ENCODE peak calls at places on chromosomes 4 and X, in seven cellular contexts. U is cardiac fibroblast; K is right cardiac atrium; A is upper lobe of left lung; M is BJ; L is Peyer's patch; Z is CD4-positive, CD25-positive, alpha-beta regulatory T cell. T is an unnamed sample.
A peak's percentile ranks its signal among the peaks of the same experiment; 100 is the strongest.

GRCh38 chrX:133444952-133445831 is 29.9 kb upstream of the GPC4 start:
- DNase-seq in M (no peak), K (no peak), L (no peak), Z (no peak), U (no peak), A (no peak), T (no peak)

GRCh38 chr4:6331018-6331417 is 61.4 kb downstream of the WFS1 start:
- DNase-seq in U (peak; percentile 47), L (peak; percentile 56), Z (peak; percentile 49), K (peak; percentile 30), A (no peak), M (no peak), T (no peak)

GRCh38 chr4:19729873-19730735 is 521.6 kb upstream of the SLIT2 start:
- DNase-seq in K (no peak), Z (peak; percentile 2), L (no peak), A (no peak), U (peak; percentile 64), M (no peak), T (no peak)

GRCh38 chr4:129453524-129453923 is 357.6 kb downstream of the C4orf33 start:
- DNase-seq in U (no peak), L (no peak), K (no peak), M (no peak), A (no peak), Z (no peak), T (no peak)

GRCh38 chr4:114019972-114020358 is 40.5 kb upstream of the ARSJ start:
- DNase-seq in L (no peak), K (no peak), M (no peak), U (no peak), A (no peak), Z (no peak), T (no peak)

GRCh38 chr4:112075129-112075753 is 70.0 kb upstream of the FAM241A start:
- DNase-seq in Z (peak; percentile 51), U (peak; percentile 84), M (no peak), L (peak; percentile 55), K (no peak), A (no peak), T (no peak)

GRCh38 chr4:90099795-90100194 is 27.4 kb upstream of the CCSER1 start:
- DNase-seq in U (peak; percentile 1), Z (no peak), A (no peak), M (no peak), L (no peak), K (no peak), T (no peak)

GRCh38 chrX:105126201-105126600 is 94.3 kb downstream of the TEX13A start:
- DNase-seq in A (no peak), Z (no peak), K (no peak), M (no peak), L (no peak), U (peak; percentile 0), T (no peak)

GRCh38 chrX:103774070-103774642 is 2.5 kb upstream of the PLP1 start:
- DNase-seq in M (no peak), K (no peak), U (peak; percentile 73), Z (no peak), L (no peak), A (no peak), T (no peak)

GRCh38 chrX:28498658-28499057 is 88.6 kb upstream of the IL1RAPL1 start:
- DNase-seq in Z (no peak), U (peak; percentile 18), M (no peak), L (no peak), K (no peak), A (no peak), T (no peak)

DNA sequence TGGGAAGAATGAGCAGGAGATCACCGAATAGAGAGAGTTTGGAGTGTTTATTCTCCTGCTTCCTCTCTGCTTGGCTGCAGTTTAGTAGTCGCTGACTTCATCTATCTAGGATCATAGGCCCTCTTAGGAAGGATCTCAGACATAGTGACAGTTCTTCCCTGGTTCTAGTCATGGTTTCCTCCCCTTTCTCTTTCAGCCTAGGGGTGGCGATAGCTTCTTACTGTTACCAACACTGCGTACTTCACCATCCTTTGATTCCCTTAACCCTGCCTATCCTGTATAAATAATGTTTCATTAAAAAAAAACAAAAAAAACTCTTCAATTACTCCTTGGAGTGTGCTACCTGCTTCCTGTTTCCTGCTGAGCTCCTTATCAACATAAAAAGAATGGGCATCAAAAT is 103.8 kb downstream of the DDX53 start:
- DNase-seq in L (no peak), K (no peak), A (no peak), Z (no peak), U (no peak), M (no peak), T (no peak)
- H3K4me3 ChIP-seq in L (no peak overlapping the region), K (no peak overlapping the region), A (no peak overlapping the region), Z (no peak overlapping the region), U (no peak overlapping the region), M (no peak overlapping the region), T (no peak overlapping the region)

GRCh38 chrX:136227948-136228584 is 23.1 kb downstream of the MAP7D3 start:
- DNase-seq in A (no peak), Z (peak; percentile 75), U (no peak), M (no peak), L (no peak), K (no peak), T (no peak)
- H3K4me3 ChIP-seq in A (no peak overlapping the region), Z (no peak overlapping the region), U (no peak overlapping the region), M (no peak overlapping the region), L (no peak overlapping the region), K (no peak overlapping the region), T (no peak overlapping the region)

DNA sequence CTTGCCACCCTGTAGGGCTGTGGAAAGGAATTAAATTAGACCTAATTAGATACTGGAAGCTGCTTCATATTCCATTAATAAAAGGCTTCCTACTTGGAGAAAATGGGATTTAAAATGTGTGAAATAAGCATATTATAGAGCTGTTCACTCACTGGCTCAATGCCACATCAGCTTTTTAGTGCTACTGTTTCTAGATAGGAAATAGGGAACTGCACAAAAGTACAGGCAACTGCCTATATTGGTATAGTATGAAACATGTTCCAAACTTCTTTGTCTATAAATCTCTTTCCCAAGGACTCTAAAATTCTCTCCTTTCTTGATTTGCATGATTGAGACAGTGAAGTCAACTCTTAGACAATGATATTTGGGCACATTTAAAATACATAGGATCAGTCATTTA is 408.0 kb upstream of the AADAT start:
- DNase-seq in Z (no peak), K (no peak), M (no peak), U (no peak), A (no peak), L (no peak), T (no peak)
- H3K4me3 ChIP-seq in Z (no peak overlapping the region), K (no peak overlapping the region), M (no peak overlapping the region), U (no peak overlapping the region), A (no peak overlapping the region), L (no peak overlapping the region), T (no peak overlapping the region)

GRCh38 chrX:129905787-129906580 is at the start of gene UTP14A:
- DNase-seq in A (peak; percentile 79), K (peak; percentile 92), Z (peak; percentile 95), L (peak; percentile 95), U (peak; percentile 91), M (peak; percentile 46), T (peak; percentile 66)

GRCh38 chrX:129908636-129909035 is 2.7 kb downstream of the UTP14A start:
- DNase-seq in M (no peak), A (no peak), K (no peak), L (no peak), Z (no peak), U (no peak), T (no peak)
- H3K4me3 ChIP-seq in M (no peak overlapping the region), A (no peak overlapping the region), K (no peak overlapping the region), L (no peak overlapping the region), Z (no peak overlapping the region), U (no peak overlapping the region), T (no peak overlapping the region)

DNA sequence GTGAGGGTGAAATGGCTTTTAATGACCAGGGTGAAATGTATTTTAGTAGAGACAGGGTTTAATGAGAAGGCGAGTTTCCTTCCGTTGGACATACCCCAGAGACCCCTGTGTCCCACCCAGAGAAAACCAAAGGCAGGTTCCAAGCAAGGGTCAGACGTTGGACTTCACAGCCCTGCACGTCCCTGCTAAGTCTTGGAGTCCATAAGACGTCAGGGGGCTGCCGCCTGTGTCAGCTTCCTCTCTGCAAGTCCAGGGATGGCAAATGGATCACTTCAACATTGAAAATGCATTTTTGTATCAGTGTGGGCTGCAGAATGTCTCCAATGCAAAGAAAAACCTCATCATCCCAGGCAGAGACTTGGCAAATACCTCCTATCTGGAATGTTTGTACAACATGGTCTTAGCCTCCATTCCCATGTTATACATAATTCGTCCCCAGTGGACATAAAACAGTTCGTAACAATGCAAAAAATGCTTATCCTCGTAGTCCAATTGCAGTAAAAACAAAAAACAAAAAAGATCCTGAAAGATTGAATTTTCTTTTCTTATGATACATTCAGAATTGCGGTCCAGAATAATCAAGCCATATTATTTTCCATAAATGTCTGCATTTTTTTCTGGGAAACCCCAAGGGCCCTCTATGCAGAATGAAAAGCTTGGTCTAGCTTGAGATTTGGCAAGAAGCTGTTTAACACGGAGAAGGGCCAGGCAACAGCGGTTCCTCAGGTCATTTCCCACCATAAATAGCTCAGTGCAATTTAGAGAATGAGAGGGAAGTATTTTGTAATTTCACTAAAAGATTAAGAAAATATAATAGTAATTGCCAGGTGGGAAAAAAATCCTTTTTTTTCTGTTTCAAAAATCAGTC is 191.0 kb downstream of the SHOX start:
- DNase-seq in A (no peak), M (no peak), L (no peak), Z (no peak), K (no peak), U (no peak), T (no peak)
- H3K4me3 ChIP-seq in A (no peak overlapping the region), M (no peak overlapping the region), L (no peak overlapping the region), Z (no peak overlapping the region), K (no peak overlapping the region), U (no peak overlapping the region), T (no peak overlapping the region)

GRCh38 chrX:73206366-73206765 is 8.3 kb downstream of the NAP1L2 start:
- DNase-seq in A (no peak), U (no peak), Z (no peak), K (no peak), M (no peak), L (no peak), T (no peak)
- H3K4me3 ChIP-seq in A (no peak overlapping the region), U (no peak overlapping the region), Z (no peak overlapping the region), K (no peak overlapping the region), M (no peak overlapping the region), L (no peak overlapping the region), T (no peak overlapping the region)

DNA sequence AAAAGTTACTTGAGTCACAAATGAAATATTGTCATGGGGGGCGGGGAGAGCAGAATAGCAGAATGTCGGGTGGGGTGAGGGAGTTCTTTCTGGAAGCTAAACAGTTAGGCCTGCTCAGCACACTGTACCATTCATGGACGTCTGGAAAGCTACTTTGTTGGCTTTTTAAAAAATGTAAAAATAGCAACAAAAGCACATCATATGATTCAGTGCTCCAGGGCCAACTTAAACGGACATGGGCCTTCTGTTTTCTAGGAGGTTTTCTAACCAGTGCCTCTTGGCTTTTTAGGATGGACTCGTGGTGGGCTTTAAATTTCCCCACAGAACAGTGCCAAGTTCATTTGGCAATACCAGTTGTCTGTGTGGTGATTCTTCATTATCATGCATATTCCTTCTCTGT is 57.4 kb upstream of the CLCN4 start:
- DNase-seq in K (no peak), L (no peak), Z (no peak), A (no peak), M (no peak), U (no peak), T (no peak)
- H3K4me3 ChIP-seq in K (no peak overlapping the region), L (no peak overlapping the region), Z (peak overlapping the region; percentile 98), A (no peak overlapping the region), M (no peak overlapping the region), U (no peak overlapping the region), T (peak overlapping the region; percentile 76)

GRCh38 chr4:121181493-121181892 is 17.4 kb upstream of the TNIP3 start:
- DNase-seq in Z (peak; percentile 28), K (no peak), A (no peak), U (no peak), M (no peak), L (no peak), T (no peak)
- H3K4me3 ChIP-seq in Z (peak overlapping the region; percentile 96), K (no peak overlapping the region), A (no peak overlapping the region), U (no peak overlapping the region), M (no peak overlapping the region), L (no peak overlapping the region), T (peak overlapping the region; percentile 29)

T was measured in CD8-positive, alpha-beta T cell.